ENCODE peak calls at places on chromosomes 2 and 18, in seven cellular contexts. E, X, Y, Q, P, B and A are unnamed samples.

GRCh38 chr2:105747997-105748396 is 3.3 kb downstream of the NCK2 start:
- DNase-seq in E (no peak), Q (peak), X (no peak), P (no peak), B (no peak), Y (peak), A (no peak)

GRCh38 chr2:177051278-177051677 is 161.3 kb upstream of the HNRNPA3 start:
- DNase-seq in X (no peak), E (no peak), Y (no peak), B (no peak), P (no peak), Q (no peak), A (no peak)

GRCh38 chr2:8694737-8695136 is 12.9 kb downstream of the ID2 start:
- DNase-seq in Q (peak), B (no peak), E (no peak), Y (no peak), P (no peak), X (no peak), A (no peak)

GRCh38 chr2:108833219-108833618 is 46.6 kb downstream of the CCDC138 start:
- DNase-seq in Y (no peak), P (no peak), E (no peak), B (no peak), X (no peak), Q (peak), A (no peak)

GRCh38 chr2:219877714-219878113 is 250.3 kb downstream of the SLC4A3 start:
- DNase-seq in E (no peak), B (no peak), Y (no peak), P (no peak), X (no peak), Q (no peak), A (no peak)

GRCh38 chr18:3836483-3836882 is 386.5 kb downstream of the TGIF1 start:
- DNase-seq in B (no peak), P (no peak), E (no peak), Q (no peak), X (no peak), Y (no peak), A (no peak)

GRCh38 chr2:237278593-237278992 is 135.4 kb downstream of the COL6A3 start:
- DNase-seq in X (no peak), B (no peak), Y (no peak), E (no peak), Q (peak), P (no peak), A (peak)

GRCh38 chr18:46431522-46432171 is 225.4 kb downstream of the LOXHD1 start:
- DNase-seq in X (no peak), Q (no peak), B (no peak), E (no peak), Y (no peak), P (no peak), A (no peak)

GRCh38 chr2:217790681-217791392 is 212.0 kb downstream of the TNS1 start:
- DNase-seq in Y (no peak), X (no peak), B (no peak), Q (peak), P (peak), E (no peak), A (peak)

GRCh38 chr18:34633368-34633767 is 76.7 kb upstream of the DTNA start:
- DNase-seq in X (no peak), Q (no peak), Y (no peak), E (no peak), B (no peak), P (no peak), A (no peak)

GRCh38 chr2:16625201-16625729 is 40.4 kb downstream of the CYRIA start:
- DNase-seq in Q (no peak), B (no peak), X (no peak), Y (no peak), E (no peak), P (no peak), A (no peak)

GRCh38 chr18:41378628-41379027 is 576.4 kb upstream of the PIK3C3 start:
- DNase-seq in Q (peak), X (no peak), B (peak), P (no peak), Y (no peak), E (no peak), A (no peak)

GRCh38 chr18:70385474-70385873 is 96.6 kb downstream of the SOCS6 start:
- DNase-seq in P (no peak), B (no peak), Y (no peak), X (no peak), Q (peak), E (no peak), A (no peak)

GRCh38 chr18:74861154-74861553 is 263.5 kb downstream of the ZNF407 start:
- DNase-seq in Y (no peak), E (no peak), Q (no peak), P (no peak), B (no peak), X (no peak), A (no peak)

GRCh38 chr2:167943877-167944276 is 303.5 kb downstream of the STK39 start:
- DNase-seq in P (no peak), Q (no peak), E (no peak), X (no peak), B (no peak), Y (no peak), A (no peak)

GRCh38 chr18:49123431-49123830 is 172.7 kb upstream of the SMAD7 start:
- DNase-seq in Q (no peak), Y (no peak), P (no peak), B (no peak), E (no peak), X (no peak), A (no peak)

GRCh38 chr2:121490734-121491133 is 39.9 kb upstream of the RNU4ATAC start:
- DNase-seq in P (no peak), X (no peak), B (no peak), Q (no peak), Y (no peak), E (no peak), A (no peak)

GRCh38 chr2:145020694-145021093 is 500.8 kb upstream of the ZEB2 start:
- DNase-seq in P (no peak), Y (no peak), Q (peak), E (no peak), B (no peak), X (no peak), A (no peak)

GRCh38 chr2:11073791-11074190 is 81.5 kb upstream of the SLC66A3 start:
- DNase-seq in E (no peak), Y (no peak), B (no peak), X (no peak), Q (peak), P (no peak), A (no peak)

GRCh38 chr18:78017869-78018268 is 768.2 kb downstream of the GALR1 start:
- DNase-seq in X (no peak), E (no peak), P (no peak), Y (no peak), B (no peak), Q (no peak), A (no peak)

GRCh38 chr2:137221797-137222492 is 456.6 kb downstream of the THSD7B start:
- DNase-seq in E (no peak), P (no peak), B (no peak), X (no peak), Y (no peak), Q (no peak), A (no peak)

GRCh38 chr18:79246309-79247108 is 149.2 kb upstream of the NFATC1 start:
- DNase-seq in X (peak), B (no peak), Q (peak), Y (peak), P (peak), E (peak), A (peak)

GRCh38 chr2:174023591-174024523 is 58.7 kb upstream of the SP3 start:
- DNase-seq in E (no peak), X (no peak), B (no peak), Q (peak), Y (no peak), P (no peak), A (peak)

GRCh38 chr18:61635901-61636528 is 256.8 kb downstream of the RNF152 start:
- DNase-seq in X (no peak), Y (peak), Q (peak), E (no peak), P (no peak), B (peak), A (peak)

GRCh38 chr2:24492283-24493272 is 1.5 kb downstream of the NCOA1 start:
- DNase-seq in P (peak), E (no peak), Q (no peak), Y (no peak), B (no peak), X (no peak), A (no peak)